ENCODE peak calls at places on chromosomes 3 and 15, in eight cellular contexts. X is fibroblast of lung, I is tibial artery, T is prostate gland, D is testis, Q is cardiac muscle cell, U is ovary, M is SJSA1. O is an unnamed sample.

GRCh38 chr3:169299897-169300296 is 363.6 kb downstream of the MECOM start:
- DNase-seq in Q (no peak), D (no peak), X (no peak), M (no peak), U (no peak), T (no peak), I (no peak), O (no peak)

GRCh38 chr15:100802421-100803157 is 77.0 kb upstream of the ALDH1A3 start:
- DNase-seq in U (no peak), D (no peak), Q (no peak), I (no peak), T (no peak), X (no peak), M (no peak), O (no peak)

GRCh38 chr3:26452363-26452762 is 170.2 kb upstream of the LRRC3B start:
- DNase-seq in M (no peak), U (no peak), Q (no peak), T (no peak), D (no peak), I (no peak), X (no peak), O (no peak)

GRCh38 chr15:39591896-39592315 is 11.0 kb downstream of the THBS1 start:
- DNase-seq in I (no peak), X (no peak), U (no peak), T (no peak), Q (peak; percentile 30), D (no peak), M (no peak), O (no peak)

GRCh38 chr3:107861904-107862303 is 228.9 kb downstream of the CD47 start:
- DNase-seq in M (no peak), T (no peak), D (no peak), Q (no peak), I (no peak), X (no peak), U (no peak), O (no peak)

GRCh38 chr3:141360888-141361598 is 7.3 kb upstream of the ZBTB38 start:
- DNase-seq in X (peak; percentile 95), I (no peak), Q (peak; percentile 91), M (peak; percentile 74), T (peak; percentile 39), U (no peak), D (no peak), O (no peak)

GRCh38 chr3:53464424-53464823 is 30.0 kb upstream of the CACNA1D start:
- DNase-seq in X (peak; percentile 11), I (no peak), U (no peak), T (no peak), Q (no peak), M (no peak), D (no peak), O (peak; percentile 62)

GRCh38 chr3:170477395-170477794 is 58.7 kb downstream of the CLDN11 start:
- DNase-seq in T (no peak), Q (no peak), U (no peak), X (peak; percentile 47), D (no peak), I (no peak), M (no peak), O (no peak)

GRCh38 chr3:125051205-125051604 is 4.6 kb downstream of the HEG1 start:
- DNase-seq in Q (no peak), I (no peak), M (no peak), D (no peak), T (no peak), U (no peak), X (no peak), O (no peak)

GRCh38 chr15:101008158-101009139 is 89.3 kb downstream of the LRRK1 start:
- DNase-seq in X (peak; percentile 79), M (peak; percentile 50), D (peak; percentile 86), T (peak; percentile 83), Q (peak; percentile 87), U (peak; percentile 90), I (peak; percentile 85), O (peak; percentile 89)

GRCh38 chr3:150687613-150688012 is 16.1 kb downstream of the ERICH6 start:
- DNase-seq in Q (no peak), T (no peak), M (no peak), D (no peak), X (no peak), I (no peak), U (no peak), O (no peak)

GRCh38 chr3:152388631-152389030 is 119.9 kb downstream of the MBNL1 start:
- DNase-seq in M (no peak), T (peak; percentile 8), I (no peak), X (no peak), Q (no peak), U (no peak), D (no peak), O (no peak)

GRCh38 chr15:76333720-76334437 is 2.7 kb upstream of the ISL2 start:
- DNase-seq in X (no peak), T (no peak), I (no peak), M (peak; percentile 31), Q (no peak), U (no peak), D (no peak), O (no peak)

GRCh38 chr15:65954289-65954741 is 85.0 kb downstream of the RAB11A start:
- DNase-seq in U (no peak), D (no peak), M (no peak), T (no peak), Q (peak; percentile 74), X (peak; percentile 88), I (no peak), O (no peak)

GRCh38 chr3:9951962-9952805 is at the start of gene PRRT3:
- DNase-seq in I (no peak), X (peak; percentile 45), T (no peak), D (peak; percentile 50), M (no peak), Q (peak; percentile 52), U (peak; percentile 60), O (peak; percentile 26)

GRCh38 chr15:38438031-38438986 is 15.6 kb upstream of the FAM98B start:
- DNase-seq in X (no peak), M (no peak), Q (peak; percentile 83), I (no peak), D (no peak), T (no peak), U (no peak), O (no peak)

GRCh38 chr3:45606003-45606402 is 11.5 kb downstream of the LIMD1 start:
- DNase-seq in T (no peak), D (no peak), I (no peak), U (no peak), X (no peak), Q (no peak), M (no peak), O (no peak)
- H3K4me1 ChIP-seq in T (peaks cover 7% of the 10 kb centered on the region), D (peaks cover 35% of the 10 kb centered on the region), I (peaks cover 98% of the 10 kb centered on the region), U (peaks cover 21% of the 10 kb centered on the region), X (peaks cover 29% of the 10 kb centered on the region), Q (peaks cover 15% of the 10 kb centered on the region), M (peaks cover 36% of the 10 kb centered on the region), O (peaks cover 44% of the 10 kb centered on the region)

DNA sequence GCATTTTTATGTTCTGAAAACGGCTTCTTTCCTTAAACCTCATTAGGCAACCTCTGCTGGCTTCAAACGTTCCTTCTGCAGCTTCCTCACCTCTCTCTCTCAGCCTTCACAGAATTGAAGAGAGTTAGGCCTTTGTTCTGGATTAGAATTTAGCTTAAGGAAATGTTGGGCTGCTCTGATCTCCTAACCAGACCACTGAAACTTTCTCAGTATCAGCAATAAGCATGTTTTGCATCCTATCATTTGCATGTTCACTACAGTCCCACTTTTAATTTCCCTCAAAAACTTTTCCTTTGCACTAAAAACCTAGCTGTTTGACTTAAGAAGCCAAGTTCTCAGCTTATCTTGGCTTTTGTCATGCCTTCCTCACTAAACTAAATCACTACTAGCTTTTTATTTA is 49.5 kb downstream of the SMARCC1 start:
- DNase-seq in U (no peak), I (no peak), Q (no peak), M (no peak), T (no peak), X (no peak), D (no peak), O (no peak)
- H3K36me3 ChIP-seq in U (no peaks in the 10 kb centered on the region), I (peaks cover 54% of the 10 kb centered on the region), Q (peaks cover 45% of the 10 kb centered on the region), M (peaks cover 64% of the 10 kb centered on the region), T (no peaks in the 10 kb centered on the region), X (peaks cover 8% of the 10 kb centered on the region), D (no peaks in the 10 kb centered on the region), O (peaks cover 21% of the 10 kb centered on the region)

GRCh38 chr3:196699749-196700148 is 12.3 kb downstream of the CEP19 start:
- DNase-seq in D (no peak), U (no peak), I (no peak), Q (no peak), X (no peak), M (no peak), T (no peak), O (no peak)

GRCh38 chr3:196695849-196696226 is 16.2 kb downstream of the CEP19 start:
- DNase-seq in X (no peak), U (no peak), M (no peak), I (no peak), D (no peak), Q (no peak), T (no peak), O (no peak)

GRCh38 chr3:196694202-196694638 is 17.8 kb downstream of the CEP19 start:
- DNase-seq in Q (peak; percentile 41), M (no peak), I (no peak), D (no peak), T (no peak), U (no peak), X (peak; percentile 5), O (no peak)

GRCh38 chr3:196697270-196697669 is 14.8 kb downstream of the CEP19 start:
- DNase-seq in Q (no peak), M (no peak), T (no peak), X (no peak), I (no peak), D (no peak), U (no peak), O (no peak)

GRCh38 chr3:196694941-196695848 is 16.9 kb downstream of the CEP19 start:
- DNase-seq in U (no peak), T (no peak), I (no peak), Q (no peak), X (no peak), D (no peak), M (no peak), O (no peak)
- H3K27me3 ChIP-seq in U (no peaks in the 10 kb centered on the region), T (no peaks in the 10 kb centered on the region), I (no peaks in the 10 kb centered on the region), Q (no peaks in the 10 kb centered on the region), X (no peaks in the 10 kb centered on the region), D (no peaks in the 10 kb centered on the region), M (no peaks in the 10 kb centered on the region), O (no peaks in the 10 kb centered on the region)

DNA sequence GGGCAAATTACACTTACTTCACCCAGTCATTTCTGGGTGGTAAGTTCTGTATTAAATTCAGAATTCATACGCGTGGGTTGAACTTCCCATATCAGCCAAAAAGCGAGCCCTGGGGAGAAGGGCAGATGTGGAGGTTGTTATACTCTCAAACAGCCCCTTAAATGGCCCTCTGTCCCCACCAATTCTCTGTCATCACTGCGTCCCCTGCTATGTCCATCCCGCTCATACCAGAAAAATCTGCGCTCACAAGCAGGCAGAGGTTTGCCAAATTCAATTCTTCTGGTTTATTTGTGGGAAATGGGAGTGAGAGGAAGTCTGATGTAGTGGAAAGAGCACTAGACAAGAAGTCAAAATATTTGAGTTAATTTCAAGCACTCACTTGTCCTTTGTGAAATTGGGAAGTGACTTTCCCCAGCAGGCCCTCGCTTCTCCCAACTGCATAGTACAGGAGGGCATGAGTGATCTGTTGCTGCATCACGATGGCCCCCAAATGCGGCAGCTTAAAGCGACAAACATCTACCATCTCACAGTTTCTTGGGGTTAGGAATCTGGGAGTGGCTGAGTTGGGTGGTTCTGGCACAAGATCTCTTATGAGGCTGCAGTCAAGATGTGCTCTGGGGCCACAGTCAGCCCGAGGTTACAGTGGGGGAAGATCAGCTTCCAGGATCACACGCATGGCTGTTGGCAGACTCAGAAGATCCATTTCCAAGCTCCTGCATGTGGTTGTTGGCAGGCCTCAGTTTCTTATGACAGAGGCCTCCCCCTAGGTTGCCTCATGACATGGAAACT is 67.7 kb downstream of the CPN2 start:
- DNase-seq in D (peak; percentile 8), I (peak; percentile 64), T (no peak), U (peak; percentile 16), M (no peak), X (no peak), Q (no peak), O (no peak)
- H3K4me1 ChIP-seq in D (peaks cover 9% of the 10 kb centered on the region), I (peaks cover 15% of the 10 kb centered on the region), T (no peaks in the 10 kb centered on the region), U (peaks cover 25% of the 10 kb centered on the region), M (peaks cover 12% of the 10 kb centered on the region), X (no peaks in the 10 kb centered on the region), Q (no peaks in the 10 kb centered on the region), O (peaks cover 24% of the 10 kb centered on the region)

GRCh38 chr3:134361162-134361831 is 12.9 kb downstream of the AMOTL2 start:
- DNase-seq in D (no peak), M (no peak), U (no peak), Q (no peak), I (peak; percentile 59), X (no peak), T (no peak), O (no peak)
- H3K36me3 ChIP-seq in D (no peaks in the 10 kb centered on the region), M (peaks cover 95% of the 10 kb centered on the region), U (no peaks in the 10 kb centered on the region), Q (peaks cover 54% of the 10 kb centered on the region), I (peaks cover 86% of the 10 kb centered on the region), X (peaks cover 81% of the 10 kb centered on the region), T (peaks cover 45% of the 10 kb centered on the region), O (peaks cover 23% of the 10 kb centered on the region)

O was measured in body of pancreas.